ENCODE peak calls at places on chromosomes 4 and X, in four cellular contexts. K is GM23338, A is K562, Z is GM12878. H is an unnamed sample.
A peak's percentile ranks its signal among the peaks of the same experiment; 100 is the strongest.

GRCh38 chr4:25552580-25553271 is 102.9 kb upstream of the SLC34A2 start:
- DNase-seq in A (no peak), K (no peak), Z (no peak), H (no peak)

GRCh38 chr4:94895081-94895480 is 137.3 kb downstream of the BMPR1B start:
- DNase-seq in A (no peak), K (no peak), Z (no peak), H (no peak)

GRCh38 chr4:76059750-76060149 is 14.8 kb upstream of the ART3 start:
- DNase-seq in A (no peak), Z (no peak), K (no peak), H (no peak)

GRCh38 chrX:71366674-71367256 is 608 bp downstream of the TAF1 start:
- DNase-seq in K (peak; percentile 14), A (peak; percentile 22), Z (no peak), H (no peak)

GRCh38 chrX:34656467-34656841 is 631 bp downstream of the TMEM47 start:
- DNase-seq in A (no peak), K (no peak), Z (no peak), H (no peak)

GRCh38 chr4:85028910-85029309 is 62.4 kb upstream of the WDFY3 start:
- DNase-seq in A (no peak), Z (no peak), K (no peak), H (no peak)

GRCh38 chr4:15754323-15754722 is 23.8 kb upstream of the CD38 start:
- DNase-seq in A (no peak), Z (no peak), K (no peak), H (no peak)

GRCh38 chr4:101114936-101115372 is 232.4 kb downstream of the PPP3CA start:
- DNase-seq in Z (no peak), K (peak; percentile 69), A (no peak), H (peak; percentile 99)

GRCh38 chr4:112002301-112002700 is 143.0 kb upstream of the FAM241A start:
- DNase-seq in A (no peak), Z (no peak), K (no peak), H (no peak)

GRCh38 chrX:28946846-28947245 is 359.6 kb downstream of the IL1RAPL1 start:
- DNase-seq in K (no peak), Z (no peak), A (no peak), H (no peak)

GRCh38 chr4:27861381-27861787 is 1000.7 kb downstream of the STIM2 start:
- DNase-seq in Z (no peak), K (peak; percentile 89), A (no peak), H (peak; percentile 25)

GRCh38 chr4:5237086-5237485 is 185.8 kb downstream of the STK32B start:
- DNase-seq in A (peak; percentile 12), K (peak; percentile 16), Z (no peak), H (no peak)

GRCh38 chr4:42048394-42048793 is 58.1 kb downstream of the SLC30A9 start:
- DNase-seq in Z (no peak), A (no peak), K (no peak), H (no peak)

GRCh38 chr4:119725011-119725410 is 96.4 kb upstream of the PDE5A start:
- DNase-seq in Z (no peak), K (no peak), A (no peak), H (no peak)

GRCh38 chr4:124534133-124534532 is 178.4 kb downstream of the ANKRD50 start:
- DNase-seq in A (no peak), Z (no peak), K (no peak), H (no peak)

GRCh38 chr4:77917601-77918000 is 55.0 kb downstream of the MRPL1 start:
- DNase-seq in A (no peak), Z (no peak), K (no peak), H (no peak)

DNA sequence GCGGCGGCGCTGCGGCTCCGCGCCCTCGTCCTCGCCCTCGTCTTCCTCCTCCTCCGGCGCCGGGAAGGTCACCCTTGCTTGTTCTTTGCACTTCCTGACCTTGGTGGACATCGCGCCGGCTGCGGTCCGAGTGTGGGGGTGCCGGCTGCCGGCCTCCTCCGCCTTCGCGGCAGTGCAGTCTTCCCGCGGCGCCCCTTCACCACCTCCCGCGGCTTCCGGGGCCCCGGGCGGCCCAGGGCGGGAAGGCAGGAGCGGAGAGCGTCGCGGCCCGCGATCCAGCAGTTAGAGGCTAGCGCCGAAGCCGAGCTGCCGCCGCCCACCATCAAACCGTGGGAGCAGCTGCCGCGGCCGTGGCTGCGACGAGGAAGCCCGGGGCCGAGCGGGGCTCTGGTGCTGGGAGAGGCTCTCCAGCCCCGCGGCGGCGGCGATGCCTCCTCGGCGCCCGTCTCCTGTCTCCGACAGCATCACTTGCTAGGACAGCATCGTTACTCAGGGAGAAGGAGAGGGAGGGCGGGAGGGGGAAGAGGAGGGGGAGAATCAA is at the start of gene TRPC3:
- DNase-seq in A (peak; percentile 45), K (peak; percentile 52), Z (no peak), H (no peak)
- TF ChIP-seq EZH2 in A (peak; percentile 34), K (no peak), Z (no peak), H (no peak)

DNA sequence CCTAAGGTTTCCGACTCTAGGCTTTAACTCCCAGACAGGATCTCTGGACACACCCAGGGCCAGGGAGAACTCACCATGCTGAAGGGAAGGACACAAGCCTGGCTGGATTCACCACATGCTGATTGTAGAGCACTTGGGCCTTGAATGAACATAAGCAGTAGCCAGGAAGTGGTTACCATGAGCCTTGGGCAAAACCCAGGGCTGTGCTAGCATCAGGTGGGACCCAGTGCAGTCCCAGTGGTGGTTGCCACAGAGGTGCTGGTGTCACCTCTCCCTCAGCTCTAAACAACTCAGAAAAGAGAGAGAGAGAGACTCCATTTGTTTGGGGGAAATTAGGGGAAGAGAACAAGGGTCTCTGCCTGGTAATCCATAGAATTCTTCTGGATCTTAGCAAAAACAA is 77.0 kb downstream of the KLHL13 start:
- DNase-seq in A (no peak), Z (no peak), K (no peak), H (no peak)
- TF ChIP-seq JUNB in A (no peak), Z (no peak), K (no peak), H (no peak)

DNA sequence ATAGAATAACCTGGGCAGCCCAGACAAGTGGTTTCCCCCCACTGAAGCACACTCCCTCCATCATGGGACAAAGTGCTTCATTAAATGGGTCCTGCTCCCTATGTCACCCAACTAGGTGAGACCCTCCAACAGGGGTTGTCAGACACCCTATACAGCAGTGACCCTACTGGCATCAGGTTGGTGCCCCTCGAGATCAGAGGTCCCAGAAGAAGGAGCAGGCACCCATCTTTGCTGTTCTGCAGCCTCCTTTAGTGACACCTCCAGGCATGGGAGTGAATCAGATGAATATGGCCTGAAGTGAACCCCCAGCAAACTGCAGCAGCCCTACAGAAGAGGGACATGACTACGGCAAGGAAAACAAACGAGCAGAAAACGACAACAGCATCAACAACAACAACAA is 11.1 kb downstream of the NELFA start:
- DNase-seq in A (no peak), K (no peak), Z (no peak), H (no peak)
- TF ChIP-seq EZH2 in A (no peak), K (no peak), Z (no peak), H (no peak)

GRCh38 chr4:82372874-82373815 is 646 bp downstream of the HNRNPD start:
- DNase-seq in K (peak; percentile 87), A (peak; percentile 61), Z (peak; percentile 32), H (peak; percentile 69)
- TF ChIP-seq JUNB in K (no peak), A (no peak), Z (no peak), H (no peak)

DNA sequence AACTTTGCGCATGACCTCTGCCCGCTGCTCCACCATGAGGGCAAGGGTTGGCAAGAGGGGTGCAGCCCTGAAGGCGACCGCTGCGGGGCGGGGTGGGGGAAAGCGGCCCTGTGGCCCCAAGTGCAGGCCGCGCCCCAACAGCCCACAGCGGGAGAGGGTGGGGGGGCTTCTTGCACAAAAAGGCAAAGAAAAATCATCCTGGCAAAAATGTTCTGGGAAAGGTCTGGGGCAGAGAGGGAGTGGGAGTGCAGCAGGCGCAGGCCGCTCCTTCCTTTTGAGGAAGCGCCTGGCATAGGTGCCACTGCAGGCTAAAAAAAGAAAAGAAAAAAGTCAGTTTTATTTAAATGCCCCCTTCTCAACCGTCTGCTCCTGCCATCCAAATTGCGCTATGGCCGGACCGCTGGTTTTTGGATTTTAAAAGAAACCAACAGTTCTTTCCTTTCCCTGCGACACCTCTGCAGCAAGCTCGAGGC is 1.4 kb downstream of the ARX start:
- DNase-seq in K (no peak), A (no peak), Z (no peak), H (no peak)
- TF ChIP-seq EZH2 in K (peak; percentile 58), A (no peak), Z (no peak), H (no peak)